ENCODE peak calls at places on chromosomes 5 and 9, in six cellular contexts. H is endothelial cell of umbilical vein; D is adrenal gland; I is small intestine; M is CD8-positive, alpha-beta memory T cell; K is H1. B is an unnamed sample. For H3K4me1, the result is how much of the 10 kb centered on the place peaks cover.

GRCh38 chr5:158644301-158644700 is 455.4 kb downstream of the EBF1 start:
- DNase-seq in D (no peak), I (no peak), K (no peak), H (no peak), M (no peak), B (no peak)

GRCh38 chr9:129254566-129255287 is 76.7 kb upstream of the IER5L start:
- DNase-seq in D (no peak), M (no peak), H (no peak), I (no peak), K (no peak), B (no peak)

GRCh38 chr9:125544988-125545651 is 161.9 kb downstream of the MAPKAP1 start:
- DNase-seq in H (peak), I (no peak), M (no peak), K (no peak), D (peak), B (no peak)

GRCh38 chr5:96483878-96484277 is 50.8 kb upstream of the PCSK1 start:
- DNase-seq in K (no peak), H (peak), I (peak), D (no peak), M (no peak), B (no peak)

GRCh38 chr5:179113945-179114641 is 53.9 kb downstream of the ZNF354C start:
- DNase-seq in H (no peak), K (no peak), I (no peak), M (no peak), D (no peak), B (peak)

GRCh38 chr9:136488247-136489214 is 5.7 kb upstream of the SEC16A start:
- DNase-seq in H (peak), I (peak), M (peak), D (peak), K (peak), B (peak)

GRCh38 chr5:179215576-179215975 is 129.7 kb downstream of the ADAMTS2 start:
- DNase-seq in I (no peak), D (no peak), H (no peak), K (no peak), M (no peak), B (no peak)

GRCh38 chr9:131713016-131713415 is 26.9 kb downstream of the RAPGEF1 start:
- DNase-seq in M (no peak), H (no peak), K (no peak), I (no peak), D (peak), B (no peak)

GRCh38 chr9:125635888-125636287 is 71.1 kb downstream of the MAPKAP1 start:
- DNase-seq in I (no peak), K (no peak), H (no peak), D (no peak), M (no peak), B (no peak)

DNA sequence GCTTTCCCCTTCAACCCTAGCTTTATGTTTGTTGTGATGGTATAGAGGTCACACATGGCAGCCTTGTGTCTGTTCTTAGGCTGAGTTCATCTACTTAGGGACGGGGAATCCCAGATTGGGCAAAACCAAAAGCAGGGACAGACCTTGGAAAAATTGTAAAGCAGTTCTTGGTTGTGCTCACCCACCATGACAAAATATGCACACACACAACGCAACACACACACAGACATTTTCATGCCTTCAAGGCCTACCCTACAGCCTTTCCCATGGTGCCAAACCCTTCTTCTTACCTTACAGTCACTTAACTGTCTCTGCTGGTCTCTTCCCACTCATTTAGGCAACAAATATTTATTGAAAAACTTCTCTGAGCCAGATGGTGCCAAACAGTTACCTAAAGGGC is 14.8 kb downstream of the PCDHGC5 start:
- DNase-seq in H (no peak), M (no peak), K (no peak), D (no peak), I (no peak), B (no peak)
- H3K27ac ChIP-seq in H (no peak), M (no peak), K (no peak), D (no peak), I (no peak), B (no peak)

GRCh38 chr9:78026416-78026815 is 5.2 kb downstream of the GNAQ start:
- DNase-seq in K (no peak), M (no peak), H (peak), I (peak), D (no peak), B (no peak)

GRCh38 chr9:78023003-78023741 is 8.4 kb downstream of the GNAQ start:
- DNase-seq in M (no peak), D (no peak), H (peak), K (no peak), I (peak), B (no peak)

GRCh38 chr9:78017294-78017693 is 14.3 kb downstream of the GNAQ start:
- DNase-seq in D (no peak), I (no peak), K (no peak), M (no peak), H (no peak), B (no peak)

GRCh38 chr9:78025186-78025585 is 6.4 kb downstream of the GNAQ start:
- DNase-seq in H (no peak), I (no peak), M (no peak), K (no peak), D (no peak), B (no peak)

DNA sequence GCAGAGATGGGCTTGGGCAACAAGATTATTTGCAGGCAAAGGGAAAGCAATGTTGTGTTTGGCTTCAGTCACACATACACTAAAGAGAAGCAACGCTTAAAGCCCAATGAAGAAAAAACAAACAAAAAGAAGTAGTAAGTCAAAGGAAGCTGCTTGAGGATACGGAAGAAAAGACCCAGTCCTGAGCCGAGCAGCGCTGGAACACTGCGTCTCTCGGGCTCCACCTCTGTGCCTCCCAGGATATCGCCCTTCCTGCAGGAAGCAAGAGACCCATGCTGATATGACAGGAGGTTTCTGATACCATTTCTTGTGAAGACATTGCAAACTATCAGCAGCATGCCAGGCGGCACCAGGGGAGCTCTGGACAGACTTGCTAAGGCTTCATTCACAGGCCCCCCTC is 9.9 kb downstream of the GNAQ start:
- DNase-seq in H (peak), M (no peak), I (peak), D (no peak), K (no peak), B (no peak)
- H3K4me1 ChIP-seq in H (half or more), M (under half), I (under half), D (half or more), K (under half), B (under half)

GRCh38 chr9:117491491-117491890 is 76.6 kb upstream of the ASTN2 start:
- DNase-seq in I (peak), M (no peak), K (no peak), H (no peak), D (no peak), B (no peak)
- H3K4me3 ChIP-seq in I (no peak), M (no peak), K (no peak), H (no peak), D (no peak), B (no peak)

DNA sequence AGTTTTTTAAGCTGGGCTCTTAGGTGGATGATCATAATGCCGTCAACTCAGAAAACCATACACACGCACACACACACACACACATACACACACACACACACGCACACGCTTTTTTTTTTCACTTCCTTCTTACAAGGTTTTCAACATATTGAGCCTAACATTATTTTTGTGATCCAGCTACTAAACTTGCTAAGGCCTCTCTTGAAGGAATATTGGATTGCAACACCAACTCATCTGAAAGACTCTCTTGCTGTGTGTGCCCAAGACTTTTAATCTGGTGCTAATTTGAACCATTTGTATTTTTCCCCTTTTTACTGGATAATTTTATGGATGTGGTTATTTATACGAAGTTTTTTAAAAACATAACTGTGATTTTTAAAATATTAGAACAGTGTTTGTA is 1045.2 kb downstream of the DTWD2 start:
- DNase-seq in H (no peak), K (no peak), D (no peak), M (no peak), I (no peak), B (no peak)
- H3K27ac ChIP-seq in H (no peak), K (no peak), D (no peak), M (no peak), I (no peak), B (no peak)

GRCh38 chr9:114367823-114368609 is 19.8 kb downstream of the AKNA start:
- DNase-seq in M (peak), D (peak), I (no peak), H (no peak), K (no peak), B (no peak)

GRCh38 chr9:114365194-114365593 is 22.6 kb downstream of the AKNA start:
- DNase-seq in I (no peak), M (no peak), K (no peak), H (no peak), D (no peak), B (no peak)

GRCh38 chr9:114367406-114367805 is 20.4 kb downstream of the AKNA start:
- DNase-seq in M (no peak), I (no peak), H (no peak), D (peak), K (no peak), B (no peak)

GRCh38 chr9:114364528-114365041 is 23.2 kb downstream of the AKNA start:
- DNase-seq in I (no peak), D (peak), H (no peak), M (no peak), K (no peak), B (no peak)

DNA sequence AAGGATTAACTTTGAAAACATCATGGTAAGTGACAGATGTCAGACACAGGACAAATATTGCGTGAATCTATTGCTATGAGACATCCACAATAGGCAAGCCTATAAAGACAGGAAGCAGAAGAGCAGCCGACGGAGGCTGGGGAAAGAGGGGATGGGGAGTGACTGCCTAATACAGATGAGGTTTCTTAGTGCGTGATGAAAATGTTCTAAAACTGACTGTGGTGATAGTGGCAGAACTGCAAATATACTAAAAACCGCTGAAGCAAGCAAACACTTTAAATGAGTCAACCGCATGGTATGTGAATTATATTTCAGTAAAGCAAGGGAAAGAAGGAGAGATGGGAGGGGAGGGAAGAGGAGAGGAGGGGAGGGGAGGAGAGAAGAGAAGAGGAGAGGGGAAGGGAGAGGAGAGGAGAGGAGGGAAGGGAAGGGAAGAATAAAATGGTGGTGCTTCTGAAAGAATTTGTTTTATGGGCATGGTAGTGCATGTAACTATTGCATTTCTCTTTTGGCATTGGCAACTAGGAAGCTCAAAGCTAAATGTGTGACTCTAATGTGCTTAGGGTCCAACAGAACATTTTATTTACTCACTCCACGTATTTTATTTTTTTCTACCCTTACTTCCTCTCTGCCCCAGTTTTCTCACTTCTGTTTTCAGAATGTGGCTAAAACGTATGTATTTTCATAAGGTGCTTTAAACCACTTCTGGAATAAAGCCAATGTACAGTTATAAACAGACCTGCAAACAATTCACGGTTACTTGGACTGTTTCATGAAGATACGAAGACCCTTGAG is 21.3 kb downstream of the AKNA start:
- DNase-seq in K (no peak), M (peak), H (no peak), D (peak), I (peak), B (no peak)
- H3K4me1 ChIP-seq in K (under half), M (half or more), H (under half), D (under half), I (under half), B (under half)

GRCh38 chr5:100834519-100834918 is 68.6 kb downstream of the ST8SIA4 start:
- DNase-seq in K (no peak), I (no peak), M (no peak), H (no peak), D (no peak), B (no peak)

GRCh38 chr5:100840769-100841168 is 62.3 kb downstream of the ST8SIA4 start:
- DNase-seq in D (no peak), I (no peak), H (peak), K (no peak), M (no peak), B (no peak)

GRCh38 chr5:100841358-100842076 is 61.6 kb downstream of the ST8SIA4 start:
- DNase-seq in D (no peak), I (no peak), K (no peak), H (peak), M (no peak), B (no peak)

GRCh38 chr5:100838048-100838473 is 65.0 kb downstream of the ST8SIA4 start:
- DNase-seq in K (no peak), D (no peak), M (no peak), H (peak), I (no peak), B (no peak)

GRCh38 chr5:100840364-100840763 is 62.7 kb downstream of the ST8SIA4 start:
- DNase-seq in I (no peak), M (no peak), D (no peak), H (peak), K (no peak), B (no peak)
- H3K4me3 ChIP-seq in I (no peak), M (no peak), D (no peak), H (no peak), K (no peak), B (no peak)

B was measured in sigmoid colon.